ENCODE peak calls at places on chromosomes 6 and 20, in six cellular contexts. M, I, Y, F, C and E are unnamed samples.
A peak's percentile ranks its signal among the peaks of the same experiment; 100 is the strongest.

GRCh38 chr6:94733066-94733465 is 844.3 kb upstream of the MANEA start:
- DNase-seq in M (no peak), I (no peak), Y (no peak), F (no peak), C (no peak), E (no peak)

GRCh38 chr6:43258807-43259686 is 15.8 kb downstream of the TTBK1 start:
- DNase-seq in M (no peak), I (no peak), Y (no peak), F (no peak), C (no peak), E (no peak)

GRCh38 chr20:5658897-5659296 is 91.3 kb upstream of the SHLD1 start:
- DNase-seq in M (no peak), I (peak; percentile 95), Y (peak; percentile 76), F (peak; percentile 67), C (peak; percentile 29), E (peak; percentile 73)

GRCh38 chr20:49811825-49812462 is 684 bp upstream of the SLC9A8 start:
- DNase-seq in M (no peak), I (no peak), Y (no peak), F (no peak), C (no peak), E (no peak)

GRCh38 chr6:135311446-135312200 is 130.5 kb downstream of the MYB start:
- DNase-seq in M (no peak), I (no peak), Y (no peak), F (no peak), C (no peak), E (no peak)

GRCh38 chr6:116374586-116374985 is 3.8 kb downstream of the DSE start:
- DNase-seq in M (no peak), I (no peak), Y (no peak), F (no peak), C (no peak), E (no peak)

GRCh38 chr6:5506149-5506548 is 244.8 kb downstream of the FARS2 start:
- DNase-seq in M (no peak), I (no peak), Y (no peak), F (no peak), C (no peak), E (no peak)

GRCh38 chr6:84967389-84967788 is 203.0 kb upstream of the TBX18 start:
- DNase-seq in M (no peak), I (peak; percentile 79), Y (no peak), F (no peak), C (no peak), E (no peak)

GRCh38 chr6:127695108-127695507 is 118.1 kb downstream of the C6orf58 start:
- DNase-seq in M (no peak), I (no peak), Y (no peak), F (no peak), C (no peak), E (no peak)

GRCh38 chr20:38809942-38810341 is 4.4 kb downstream of the PPP1R16B start:
- DNase-seq in M (no peak), I (no peak), Y (no peak), F (no peak), C (no peak), E (no peak)

GRCh38 chr6:32941412-32941784 is 570 bp upstream of the HLA-DMB start:
- DNase-seq in M (no peak), I (no peak), Y (no peak), F (no peak), C (no peak), E (peak; percentile 89)

DNA sequence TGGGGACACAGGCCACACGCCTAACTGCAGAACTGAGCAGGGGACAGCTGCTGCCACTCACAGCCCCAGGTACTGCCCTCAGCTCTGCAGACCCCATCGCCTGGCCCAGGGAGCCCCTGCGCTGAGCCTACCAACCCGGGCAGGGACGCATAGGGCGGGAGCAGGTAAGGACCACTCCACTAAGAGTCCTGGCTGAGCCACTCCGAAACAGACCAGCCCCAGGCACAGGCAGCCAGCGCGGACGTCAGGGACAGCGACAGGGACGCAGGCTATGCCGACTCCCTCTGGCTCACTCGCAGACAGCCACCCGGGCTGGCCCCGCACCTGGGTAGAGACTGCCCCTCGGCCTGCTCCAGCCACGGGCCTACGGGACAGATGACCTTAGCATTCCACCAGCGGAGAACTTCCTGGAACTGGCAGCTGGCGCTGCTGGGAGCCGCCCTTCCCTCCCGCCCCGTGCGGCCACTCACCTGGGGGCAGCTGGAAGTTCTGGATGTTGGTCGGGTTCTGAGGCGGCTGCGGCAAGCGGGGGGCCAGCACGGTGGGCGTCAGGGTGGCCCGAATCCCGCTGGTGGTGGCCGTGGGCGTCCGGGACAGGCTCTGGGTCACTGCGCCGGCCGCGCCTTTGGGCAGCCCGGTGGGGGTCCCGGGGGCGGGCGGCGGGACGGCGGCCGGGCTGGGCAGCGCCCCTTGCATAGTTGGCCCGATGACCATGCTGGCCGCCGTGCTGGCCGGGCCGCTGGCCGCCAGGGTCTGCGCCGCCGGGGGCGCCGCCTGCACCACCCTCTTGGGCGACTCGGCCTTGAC is 1.5 kb downstream of the TAF4 start:
- DNase-seq in M (no peak), I (peak; percentile 11), Y (peak; percentile 46), F (peak; percentile 54), C (peak; percentile 72), E (no peak)
- H3K4me3 ChIP-seq in M (peak overlapping the region; percentile 46), I (peak overlapping the region; percentile 47), Y (peak overlapping the region; percentile 48), F (peak overlapping the region; percentile 64), C (peak overlapping the region; percentile 56), E (peak overlapping the region; percentile 58)

GRCh38 chr6:34425498-34426410 is at the start of gene RPS10:
- DNase-seq in M (peak; percentile 54), I (peak; percentile 95), Y (peak; percentile 93), F (peak; percentile 94), C (peak; percentile 94), E (peak; percentile 25)
- TF ChIP-seq CTCF in M (no peak), I (no peak), Y (no peak), F (no peak), C (no peak), E (no peak)

GRCh38 chr6:45946887-45947286 is 68.8 kb downstream of the CLIC5 start:
- DNase-seq in M (no peak), I (peak; percentile 73), Y (no peak), F (no peak), C (no peak), E (no peak)
- H3K4me3 ChIP-seq in M (no peak overlapping the region), I (no peak overlapping the region), Y (no peak overlapping the region), F (no peak overlapping the region), C (no peak overlapping the region), E (no peak overlapping the region)

GRCh38 chr6:126118058-126118759 is 131.9 kb downstream of the TRMT11 start:
- DNase-seq in M (no peak), I (peak; percentile 5), Y (no peak), F (no peak), C (no peak), E (no peak)
- TF ChIP-seq CTCF in M (no peak), I (no peak), Y (no peak), F (no peak), C (no peak), E (no peak)

DNA sequence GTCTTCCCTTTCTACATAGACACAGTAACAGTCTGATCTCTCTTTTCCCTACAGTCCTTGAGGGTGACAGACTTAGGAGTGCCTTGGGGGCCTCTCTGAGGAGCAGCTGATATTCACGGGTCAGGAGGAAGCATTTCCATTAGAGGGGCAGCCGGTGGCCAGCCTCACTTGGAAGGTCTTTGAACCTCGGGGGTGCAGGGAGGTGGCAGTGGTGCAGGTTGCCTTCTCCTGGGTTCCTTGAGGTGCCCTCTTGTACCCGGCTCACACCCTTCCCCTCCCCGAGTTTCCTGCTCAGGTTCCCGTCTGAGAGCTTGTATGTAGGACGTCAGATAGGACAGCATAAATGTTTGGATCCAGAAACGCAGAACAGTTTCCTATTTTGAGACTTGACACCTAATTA is 2.5 kb downstream of the RTEL1 start:
- DNase-seq in M (no peak), I (no peak), Y (no peak), F (no peak), C (no peak), E (no peak)
- H3K4me3 ChIP-seq in M (no peak overlapping the region), I (no peak overlapping the region), Y (no peak overlapping the region), F (no peak overlapping the region), C (no peak overlapping the region), E (no peak overlapping the region)